ENCODE peak calls at places on chromosome 14, in nine cellular contexts. One of them, this sample, is unnamed.

GRCh38 chr14:91144425-91145145 is 30.7 kb downstream of the DGLUCY start:
- DNase-seq in Peyer's patch: no peak
- DNase-seq in H9: no peak
- DNase-seq in CD4-positive, CD25-positive, alpha-beta regulatory T cell: no peak
- DNase-seq in stomach: no peak
- DNase-seq in tibial artery: no peak
- DNase-seq in OCI-LY7: no peak
- DNase-seq in spleen: no peak
- DNase-seq in left lung: no peak
- DNase-seq in this sample: no peak

GRCh38 chr14:51963164-51963733 is 26.1 kb upstream of the RTRAF start:
- DNase-seq in CD4-positive, CD25-positive, alpha-beta regulatory T cell: peak; percentile 13
- DNase-seq in Peyer's patch: no peak
- DNase-seq in stomach: no peak
- DNase-seq in tibial artery: no peak
- DNase-seq in H9: no peak
- DNase-seq in OCI-LY7: no peak
- DNase-seq in spleen: no peak
- DNase-seq in left lung: no peak
- DNase-seq in this sample: no peak

GRCh38 chr14:65229431-65230286 is 127.3 kb upstream of the MAX start:
- DNase-seq in spleen: peak; percentile 85
- DNase-seq in OCI-LY7: peak; percentile 30
- DNase-seq in left lung: peak; percentile 86
- DNase-seq in Peyer's patch: peak; percentile 37
- DNase-seq in tibial artery: peak; percentile 64
- DNase-seq in CD4-positive, CD25-positive, alpha-beta regulatory T cell: no peak
- DNase-seq in stomach: peak; percentile 51
- DNase-seq in H9: peak; percentile 60
- DNase-seq in this sample: peak; percentile 38

GRCh38 chr14:105067140-105067968 is 2.1 kb upstream of the GPR132 start:
- DNase-seq in Peyer's patch: peak; percentile 77
- DNase-seq in OCI-LY7: no peak
- DNase-seq in spleen: peak; percentile 83
- DNase-seq in left lung: peak; percentile 77
- DNase-seq in H9: no peak
- DNase-seq in stomach: no peak
- DNase-seq in CD4-positive, CD25-positive, alpha-beta regulatory T cell: no peak
- DNase-seq in tibial artery: peak; percentile 62
- DNase-seq in this sample: no peak

GRCh38 chr14:89190779-89191513 is 226.1 kb downstream of the FOXN3 start:
- DNase-seq in spleen: no peak
- DNase-seq in Peyer's patch: no peak
- DNase-seq in CD4-positive, CD25-positive, alpha-beta regulatory T cell: no peak
- DNase-seq in stomach: no peak
- DNase-seq in left lung: no peak
- DNase-seq in OCI-LY7: no peak
- DNase-seq in tibial artery: no peak
- DNase-seq in H9: peak; percentile 43
- DNase-seq in this sample: no peak

GRCh38 chr14:102857444-102857843 is 65.0 kb upstream of the AMN start:
- DNase-seq in Peyer's patch: no peak
- DNase-seq in tibial artery: no peak
- DNase-seq in H9: no peak
- DNase-seq in CD4-positive, CD25-positive, alpha-beta regulatory T cell: no peak
- DNase-seq in OCI-LY7: no peak
- DNase-seq in left lung: no peak
- DNase-seq in spleen: no peak
- DNase-seq in stomach: no peak
- DNase-seq in this sample: no peak

GRCh38 chr14:104580961-104581360 is 1.4 kb downstream of the C14orf180 start:
- DNase-seq in H9: no peak
- DNase-seq in left lung: no peak
- DNase-seq in OCI-LY7: no peak
- DNase-seq in spleen: no peak
- DNase-seq in tibial artery: peak; percentile 81
- DNase-seq in CD4-positive, CD25-positive, alpha-beta regulatory T cell: no peak
- DNase-seq in Peyer's patch: no peak
- DNase-seq in stomach: peak; percentile 94
- DNase-seq in this sample: peak; percentile 57

GRCh38 chr14:23381871-23382270 is 5.0 kb downstream of the CMTM5 start:
- DNase-seq in stomach: no peak
- DNase-seq in spleen: no peak
- DNase-seq in CD4-positive, CD25-positive, alpha-beta regulatory T cell: no peak
- DNase-seq in Peyer's patch: no peak
- DNase-seq in OCI-LY7: no peak
- DNase-seq in H9: no peak
- DNase-seq in tibial artery: no peak
- DNase-seq in left lung: no peak
- DNase-seq in this sample: no peak

GRCh38 chr14:90617942-90618341 is 198.3 kb downstream of the TTC7B start:
- DNase-seq in left lung: no peak
- DNase-seq in spleen: no peak
- DNase-seq in tibial artery: no peak
- DNase-seq in Peyer's patch: no peak
- DNase-seq in OCI-LY7: no peak
- DNase-seq in stomach: no peak
- DNase-seq in CD4-positive, CD25-positive, alpha-beta regulatory T cell: no peak
- DNase-seq in H9: no peak
- DNase-seq in this sample: no peak

GRCh38 chr14:88069677-88070076 is 64.7 kb downstream of the GPR65 start:
- DNase-seq in Peyer's patch: no peak
- DNase-seq in spleen: no peak
- DNase-seq in left lung: no peak
- DNase-seq in tibial artery: no peak
- DNase-seq in CD4-positive, CD25-positive, alpha-beta regulatory T cell: no peak
- DNase-seq in OCI-LY7: peak; percentile 2
- DNase-seq in stomach: no peak
- DNase-seq in H9: no peak
- DNase-seq in this sample: no peak

GRCh38 chr14:55127491-55127951 is 1.5 kb upstream of the LGALS3 start:
- DNase-seq in H9: no peak
- DNase-seq in left lung: no peak
- DNase-seq in stomach: no peak
- DNase-seq in OCI-LY7: no peak
- DNase-seq in spleen: no peak
- DNase-seq in Peyer's patch: no peak
- DNase-seq in CD4-positive, CD25-positive, alpha-beta regulatory T cell: no peak
- DNase-seq in tibial artery: no peak
- DNase-seq in this sample: no peak

GRCh38 chr14:93947282-93947681 is 20.1 kb downstream of the FAM181A start:
- DNase-seq in spleen: no peak
- DNase-seq in left lung: peak; percentile 59
- DNase-seq in tibial artery: no peak
- DNase-seq in CD4-positive, CD25-positive, alpha-beta regulatory T cell: no peak
- DNase-seq in H9: peak; percentile 51
- DNase-seq in Peyer's patch: no peak
- DNase-seq in OCI-LY7: no peak
- DNase-seq in stomach: no peak
- DNase-seq in this sample: no peak

GRCh38 chr14:92726135-92726932 is 22.1 kb downstream of the LGMN start:
- DNase-seq in CD4-positive, CD25-positive, alpha-beta regulatory T cell: peak; percentile 40
- DNase-seq in Peyer's patch: no peak
- DNase-seq in left lung: peak; percentile 91
- DNase-seq in tibial artery: peak; percentile 86
- DNase-seq in spleen: no peak
- DNase-seq in H9: no peak
- DNase-seq in OCI-LY7: no peak
- DNase-seq in stomach: peak; percentile 82
- DNase-seq in this sample: peak; percentile 32

GRCh38 chr14:96297000-96297399 is 41.0 kb downstream of the BDKRB1 start:
- DNase-seq in CD4-positive, CD25-positive, alpha-beta regulatory T cell: peak; percentile 44
- DNase-seq in OCI-LY7: peak; percentile 54
- DNase-seq in tibial artery: no peak
- DNase-seq in Peyer's patch: no peak
- DNase-seq in stomach: no peak
- DNase-seq in left lung: no peak
- DNase-seq in spleen: no peak
- DNase-seq in H9: no peak
- DNase-seq in this sample: no peak

GRCh38 chr14:104139460-104140212 is 1.2 kb downstream of the KIF26A start:
- DNase-seq in Peyer's patch: no peak
- DNase-seq in tibial artery: peak; percentile 51
- DNase-seq in CD4-positive, CD25-positive, alpha-beta regulatory T cell: no peak
- DNase-seq in left lung: peak; percentile 69
- DNase-seq in OCI-LY7: no peak
- DNase-seq in stomach: no peak
- DNase-seq in spleen: peak; percentile 70
- DNase-seq in H9: peak; percentile 36
- DNase-seq in this sample: peak; percentile 9

GRCh38 chr14:54867011-54867410 is 35.6 kb downstream of the GCH1 start:
- DNase-seq in OCI-LY7: no peak
- DNase-seq in stomach: no peak
- DNase-seq in Peyer's patch: no peak
- DNase-seq in spleen: no peak
- DNase-seq in CD4-positive, CD25-positive, alpha-beta regulatory T cell: no peak
- DNase-seq in H9: no peak
- DNase-seq in tibial artery: no peak
- DNase-seq in left lung: no peak
- DNase-seq in this sample: no peak

GRCh38 chr14:41830679-41831078 is 224.0 kb downstream of the LRFN5 start:
- DNase-seq in stomach: no peak
- DNase-seq in tibial artery: no peak
- DNase-seq in H9: no peak
- DNase-seq in spleen: no peak
- DNase-seq in Peyer's patch: no peak
- DNase-seq in left lung: no peak
- DNase-seq in OCI-LY7: no peak
- DNase-seq in CD4-positive, CD25-positive, alpha-beta regulatory T cell: no peak
- DNase-seq in this sample: no peak

GRCh38 chr14:53615254-53615653 is 341.4 kb downstream of the BMP4 start:
- DNase-seq in Peyer's patch: no peak
- DNase-seq in H9: no peak
- DNase-seq in tibial artery: no peak
- DNase-seq in left lung: no peak
- DNase-seq in spleen: no peak
- DNase-seq in OCI-LY7: no peak
- DNase-seq in CD4-positive, CD25-positive, alpha-beta regulatory T cell: no peak
- DNase-seq in stomach: no peak
- DNase-seq in this sample: no peak
- H3K4me1 ChIP-seq in Peyer's patch: no peaks in the 10 kb centered on the region
- H3K4me1 ChIP-seq in H9: no peaks in the 10 kb centered on the region
- H3K4me1 ChIP-seq in tibial artery: peaks cover 3% of the 10 kb centered on the region
- H3K4me1 ChIP-seq in left lung: no peaks in the 10 kb centered on the region
- H3K4me1 ChIP-seq in spleen: no peaks in the 10 kb centered on the region
- H3K4me1 ChIP-seq in OCI-LY7: peaks cover 48% of the 10 kb centered on the region
- H3K4me1 ChIP-seq in CD4-positive, CD25-positive, alpha-beta regulatory T cell: no peaks in the 10 kb centered on the region
- H3K4me1 ChIP-seq in stomach: peaks cover 6% of the 10 kb centered on the region
- H3K4me1 ChIP-seq in this sample: peaks cover 27% of the 10 kb centered on the region

DNA sequence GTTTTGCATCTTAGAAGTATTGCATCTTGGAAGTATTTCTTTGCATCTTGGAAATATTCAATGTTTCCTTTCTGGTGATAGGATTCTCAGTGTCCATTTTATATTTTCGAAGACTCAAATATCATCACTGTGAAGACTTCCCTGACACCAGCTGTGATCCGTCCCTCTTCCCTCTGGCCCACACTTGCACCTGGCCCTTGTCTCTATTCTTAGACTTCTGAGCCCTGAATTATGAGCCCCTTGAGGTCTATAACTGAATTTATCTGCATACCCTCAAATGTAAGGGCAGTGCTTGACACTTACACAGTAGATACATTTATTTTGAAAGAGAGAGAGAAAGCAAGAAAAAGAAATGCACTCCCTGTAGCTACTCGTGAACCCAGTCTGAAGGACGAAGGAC is 376.7 kb downstream of the ZFP36L1 start:
- DNase-seq in OCI-LY7: peak; percentile 57
- DNase-seq in tibial artery: no peak
- DNase-seq in left lung: no peak
- DNase-seq in stomach: no peak
- DNase-seq in spleen: no peak
- DNase-seq in H9: no peak
- DNase-seq in CD4-positive, CD25-positive, alpha-beta regulatory T cell: no peak
- DNase-seq in Peyer's patch: no peak
- DNase-seq in this sample: no peak
- H3K9me3 ChIP-seq in OCI-LY7: no peaks in the 10 kb centered on the region
- H3K9me3 ChIP-seq in tibial artery: no peaks in the 10 kb centered on the region
- H3K9me3 ChIP-seq in left lung: no peaks in the 10 kb centered on the region
- H3K9me3 ChIP-seq in stomach: no peaks in the 10 kb centered on the region
- H3K9me3 ChIP-seq in spleen: no peaks in the 10 kb centered on the region
- H3K9me3 ChIP-seq in H9: no peaks in the 10 kb centered on the region
- H3K9me3 ChIP-seq in CD4-positive, CD25-positive, alpha-beta regulatory T cell: no peaks in the 10 kb centered on the region
- H3K9me3 ChIP-seq in Peyer's patch: no peaks in the 10 kb centered on the region
- H3K9me3 ChIP-seq in this sample: no peaks in the 10 kb centered on the region

GRCh38 chr14:76957224-76957881 is 71.2 kb downstream of the IRF2BPL start:
- DNase-seq in stomach: no peak
- DNase-seq in Peyer's patch: no peak
- DNase-seq in tibial artery: no peak
- DNase-seq in OCI-LY7: no peak
- DNase-seq in H9: no peak
- DNase-seq in left lung: no peak
- DNase-seq in CD4-positive, CD25-positive, alpha-beta regulatory T cell: no peak
- DNase-seq in spleen: no peak
- DNase-seq in this sample: no peak
- H3K4me1 ChIP-seq in stomach: peaks cover 89% of the 10 kb centered on the region
- H3K4me1 ChIP-seq in Peyer's patch: peaks cover 3% of the 10 kb centered on the region
- H3K4me1 ChIP-seq in tibial artery: peaks cover 84% of the 10 kb centered on the region
- H3K4me1 ChIP-seq in OCI-LY7: peaks cover 47% of the 10 kb centered on the region
- H3K4me1 ChIP-seq in H9: peaks cover 20% of the 10 kb centered on the region
- H3K4me1 ChIP-seq in left lung: peaks cover 92% of the 10 kb centered on the region
- H3K4me1 ChIP-seq in CD4-positive, CD25-positive, alpha-beta regulatory T cell: peaks cover 66% of the 10 kb centered on the region
- H3K4me1 ChIP-seq in spleen: peaks cover 77% of the 10 kb centered on the region
- H3K4me1 ChIP-seq in this sample: peaks cover 62% of the 10 kb centered on the region

GRCh38 chr14:79093542-79093941 is 923.4 kb downstream of the NRXN3 start:
- DNase-seq in CD4-positive, CD25-positive, alpha-beta regulatory T cell: no peak
- DNase-seq in tibial artery: no peak
- DNase-seq in left lung: no peak
- DNase-seq in H9: no peak
- DNase-seq in stomach: no peak
- DNase-seq in OCI-LY7: no peak
- DNase-seq in spleen: no peak
- DNase-seq in Peyer's patch: no peak
- DNase-seq in this sample: no peak

GRCh38 chr14:79091381-79091963 is 921.3 kb downstream of the NRXN3 start:
- DNase-seq in OCI-LY7: no peak
- DNase-seq in spleen: no peak
- DNase-seq in left lung: no peak
- DNase-seq in stomach: no peak
- DNase-seq in tibial artery: no peak
- DNase-seq in Peyer's patch: no peak
- DNase-seq in H9: no peak
- DNase-seq in CD4-positive, CD25-positive, alpha-beta regulatory T cell: no peak
- DNase-seq in this sample: peak; percentile 18

GRCh38 chr14:79084861-79085260 is 914.7 kb downstream of the NRXN3 start:
- DNase-seq in stomach: no peak
- DNase-seq in CD4-positive, CD25-positive, alpha-beta regulatory T cell: no peak
- DNase-seq in spleen: no peak
- DNase-seq in OCI-LY7: no peak
- DNase-seq in Peyer's patch: no peak
- DNase-seq in tibial artery: no peak
- DNase-seq in H9: no peak
- DNase-seq in left lung: no peak
- DNase-seq in this sample: no peak

DNA sequence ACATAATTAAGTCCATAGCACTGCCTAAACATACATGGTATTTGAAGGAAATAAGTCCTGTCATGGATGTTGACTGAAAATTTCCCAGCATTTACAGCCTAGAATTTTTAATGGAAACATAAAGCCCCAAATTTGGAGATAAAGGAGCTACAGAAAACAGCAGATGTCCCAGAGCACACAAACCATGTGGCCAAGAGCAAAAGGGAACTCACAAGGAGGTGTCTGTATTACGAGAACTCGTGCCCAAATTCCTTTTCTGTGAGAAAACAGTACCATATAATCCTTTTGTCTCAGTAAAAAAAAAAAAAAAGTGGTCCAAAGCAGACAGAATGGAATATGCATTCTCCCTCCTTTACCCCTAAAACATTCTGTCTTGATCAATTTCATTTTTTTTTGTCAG is 920.6 kb downstream of the NRXN3 start:
- DNase-seq in spleen: no peak
- DNase-seq in tibial artery: no peak
- DNase-seq in H9: no peak
- DNase-seq in CD4-positive, CD25-positive, alpha-beta regulatory T cell: no peak
- DNase-seq in left lung: no peak
- DNase-seq in stomach: no peak
- DNase-seq in Peyer's patch: no peak
- DNase-seq in OCI-LY7: no peak
- DNase-seq in this sample: no peak
- H3K9me3 ChIP-seq in spleen: no peaks in the 10 kb centered on the region
- H3K9me3 ChIP-seq in tibial artery: no peaks in the 10 kb centered on the region
- H3K9me3 ChIP-seq in H9: no peaks in the 10 kb centered on the region
- H3K9me3 ChIP-seq in CD4-positive, CD25-positive, alpha-beta regulatory T cell: no peaks in the 10 kb centered on the region
- H3K9me3 ChIP-seq in left lung: no peaks in the 10 kb centered on the region
- H3K9me3 ChIP-seq in stomach: no peaks in the 10 kb centered on the region
- H3K9me3 ChIP-seq in Peyer's patch: no peaks in the 10 kb centered on the region
- H3K9me3 ChIP-seq in OCI-LY7: no peaks in the 10 kb centered on the region
- H3K9me3 ChIP-seq in this sample: no peaks in the 10 kb centered on the region

This sample was measured in body of pancreas.